ENCODE peak calls at places on chromosomes 12 and 14, in four cellular contexts. Q, F, O and N are unnamed samples.

GRCh38 chr14:50794063-50794645 is 36.8 kb downstream of the NIN start:
- DNase-seq in Q (no peak), F (no peak), O (no peak), N (no peak)

GRCh38 chr12:9796346-9796745 is 30.9 kb upstream of the KLRF1 start:
- DNase-seq in Q (no peak), F (no peak), O (no peak), N (no peak)

GRCh38 chr14:102795060-102795925 is 18.0 kb downstream of the TRAF3 start:
- DNase-seq in Q (no peak), F (no peak), O (no peak), N (no peak)

GRCh38 chr12:40733871-40734270 is 41.6 kb downstream of the CNTN1 start:
- DNase-seq in Q (no peak), F (no peak), O (no peak), N (no peak)

GRCh38 chr14:23361320-23361719 is 3.7 kb downstream of the EFS start:
- DNase-seq in Q (no peak), F (no peak), O (no peak), N (no peak)

GRCh38 chr14:75636100-75636692 is 24.5 kb downstream of the ERG28 start:
- DNase-seq in Q (no peak), F (no peak), O (no peak), N (no peak)

GRCh38 chr14:105051182-105052109 is 13.8 kb downstream of the GPR132 start:
- DNase-seq in Q (no peak), F (no peak), O (no peak), N (no peak)

GRCh38 chr12:127389923-127390322 is 877.0 kb upstream of the TMEM132C start:
- DNase-seq in Q (peak; percentile 16), F (no peak), O (no peak), N (no peak)

GRCh38 chr12:75086086-75087038 is 123.3 kb downstream of the KCNC2 start:
- DNase-seq in Q (no peak), F (no peak), O (no peak), N (no peak)

GRCh38 chr12:67701121-67701520 is 52.6 kb downstream of the DYRK2 start:
- DNase-seq in Q (no peak), F (no peak), O (no peak), N (no peak)

GRCh38 chr12:100675432-100675831 is 101.9 kb downstream of the GAS2L3 start:
- DNase-seq in Q (no peak), F (no peak), O (no peak), N (no peak)

GRCh38 chr12:121214171-121214777 is 4.3 kb downstream of the P2RX4 start:
- DNase-seq in Q (no peak), F (no peak), O (no peak), N (no peak)

GRCh38 chr14:102592969-102593840 is 756 bp downstream of the RCOR1 start:
- DNase-seq in Q (peak; percentile 38), F (peak; percentile 46), O (peak; percentile 38), N (peak; percentile 86)

GRCh38 chr12:99381992-99382391 is 265.6 kb upstream of the GARIN6 start:
- DNase-seq in Q (no peak), F (no peak), O (no peak), N (no peak)

GRCh38 chr12:64890873-64891468 is 66.5 kb downstream of the TBC1D30 start:
- DNase-seq in Q (no peak), F (no peak), O (no peak), N (no peak)

GRCh38 chr12:14934511-14934910 is 3.8 kb downstream of the ERP27 start:
- DNase-seq in Q (no peak), F (no peak), O (no peak), N (no peak)

GRCh38 chr12:118960865-118961264 is 20.5 kb upstream of the SRRM4 start:
- DNase-seq in Q (no peak), F (no peak), O (no peak), N (no peak)

GRCh38 chr12:106994579-106995220 is 7.8 kb upstream of the MTERF2 start:
- DNase-seq in Q (no peak), F (no peak), O (no peak), N (no peak)

GRCh38 chr12:67721216-67721615 is 72.7 kb downstream of the DYRK2 start:
- DNase-seq in Q (no peak), F (no peak), O (no peak), N (no peak)

GRCh38 chr12:124307556-124307825 is 12.6 kb downstream of the RFLNA start:
- DNase-seq in Q (no peak), F (no peak), O (no peak), N (no peak)

GRCh38 chr12:92627511-92627910 is 75.3 kb upstream of the PLEKHG7 start:
- DNase-seq in Q (no peak), F (no peak), O (no peak), N (no peak)

GRCh38 chr12:69059465-69060457 is 126.8 kb upstream of the CPM start:
- DNase-seq in Q (no peak), F (no peak), O (no peak), N (no peak)

GRCh38 chr12:112350593-112351592 is 31.3 kb downstream of the HECTD4 start:
- DNase-seq in Q (no peak), F (no peak), O (no peak), N (no peak)

GRCh38 chr14:31241450-31242114 is 34.0 kb upstream of the HECTD1 start:
- DNase-seq in Q (no peak), F (no peak), O (no peak), N (no peak)

GRCh38 chr12:25072901-25073645 is 121.9 kb downstream of the DNAI7 start:
- DNase-seq in Q (no peak), F (no peak), O (no peak), N (no peak)

GRCh38 chr12:122825773-122826724 is 9.2 kb upstream of the HIP1R start:
- DNase-seq in Q (no peak), F (no peak), O (no peak), N (peak; percentile 48)

GRCh38 chr14:68522510-68523325 is 270.1 kb downstream of the ZFP36L1 start:
- DNase-seq in Q (no peak), F (no peak), O (no peak), N (no peak)

GRCh38 chr14:52043690-52044089 is 25.2 kb downstream of the NID2 start:
- DNase-seq in Q (peak; percentile 51), F (no peak), O (no peak), N (no peak)

GRCh38 chr14:91872011-91872476 is 4.7 kb upstream of the TC2N start:
- DNase-seq in Q (no peak), F (peak; percentile 53), O (peak; percentile 31), N (no peak)

GRCh38 chr14:21071225-21072041 is 1.3 kb downstream of the ARHGEF40 start:
- DNase-seq in Q (peak; percentile 62), F (no peak), O (no peak), N (peak; percentile 97)